ENCODE peak calls at places on chromosome 13, in eight cellular contexts. One of them, this sample, is unnamed.
A peak's percentile ranks its signal among the peaks of the same experiment; 100 is the strongest.

GRCh38 chr13:111027481-111028439 is 87.3 kb upstream of the ARHGEF7 start:
- DNase-seq in astrocyte: no peak
- DNase-seq in fibroblast of lung: no peak
- DNase-seq in CD4-positive, alpha-beta memory T cell: no peak
- DNase-seq in GM23338: no peak
- DNase-seq in heart left ventricle: no peak
- DNase-seq in CD4-positive, CD25-positive, alpha-beta regulatory T cell: no peak
- DNase-seq in GM23248: no peak
- DNase-seq in this sample: no peak

GRCh38 chr13:77034883-77035282 is 7.9 kb upstream of the FBXL3 start:
- DNase-seq in astrocyte: no peak
- DNase-seq in fibroblast of lung: peak; percentile 58
- DNase-seq in CD4-positive, alpha-beta memory T cell: no peak
- DNase-seq in GM23338: no peak
- DNase-seq in heart left ventricle: no peak
- DNase-seq in CD4-positive, CD25-positive, alpha-beta regulatory T cell: no peak
- DNase-seq in GM23248: peak; percentile 76
- DNase-seq in this sample: peak; percentile 52

GRCh38 chr13:114073881-114074551 is 58.4 kb downstream of the RASA3 start:
- DNase-seq in astrocyte: no peak
- DNase-seq in fibroblast of lung: no peak
- DNase-seq in CD4-positive, alpha-beta memory T cell: no peak
- DNase-seq in GM23338: no peak
- DNase-seq in heart left ventricle: no peak
- DNase-seq in CD4-positive, CD25-positive, alpha-beta regulatory T cell: no peak
- DNase-seq in GM23248: no peak
- DNase-seq in this sample: no peak

GRCh38 chr13:107743983-107744382 is 471.4 kb downstream of the LIG4 start:
- DNase-seq in astrocyte: peak; percentile 53
- DNase-seq in fibroblast of lung: peak; percentile 66
- DNase-seq in CD4-positive, alpha-beta memory T cell: no peak
- DNase-seq in GM23338: no peak
- DNase-seq in heart left ventricle: no peak
- DNase-seq in CD4-positive, CD25-positive, alpha-beta regulatory T cell: no peak
- DNase-seq in GM23248: peak; percentile 86
- DNase-seq in this sample: no peak

GRCh38 chr13:86403213-86403612 is 604.0 kb upstream of the SLITRK6 start:
- DNase-seq in astrocyte: no peak
- DNase-seq in fibroblast of lung: no peak
- DNase-seq in CD4-positive, alpha-beta memory T cell: no peak
- DNase-seq in GM23338: no peak
- DNase-seq in heart left ventricle: no peak
- DNase-seq in CD4-positive, CD25-positive, alpha-beta regulatory T cell: no peak
- DNase-seq in GM23248: no peak
- DNase-seq in this sample: no peak

GRCh38 chr13:92838786-92839185 is 387.8 kb upstream of the GPC6 start:
- DNase-seq in astrocyte: peak; percentile 98
- DNase-seq in fibroblast of lung: peak; percentile 98
- DNase-seq in CD4-positive, alpha-beta memory T cell: no peak
- DNase-seq in GM23338: no peak
- DNase-seq in heart left ventricle: no peak
- DNase-seq in CD4-positive, CD25-positive, alpha-beta regulatory T cell: no peak
- DNase-seq in GM23248: peak; percentile 86
- DNase-seq in this sample: peak; percentile 77

GRCh38 chr13:94558721-94559120 is 37.2 kb downstream of the TGDS start:
- DNase-seq in astrocyte: peak; percentile 4
- DNase-seq in fibroblast of lung: peak; percentile 16
- DNase-seq in CD4-positive, alpha-beta memory T cell: no peak
- DNase-seq in GM23338: peak; percentile 29
- DNase-seq in heart left ventricle: no peak
- DNase-seq in CD4-positive, CD25-positive, alpha-beta regulatory T cell: peak; percentile 77
- DNase-seq in GM23248: no peak
- DNase-seq in this sample: no peak

GRCh38 chr13:114154476-114154875 is 22.1 kb upstream of the RASA3 start:
- DNase-seq in astrocyte: no peak
- DNase-seq in fibroblast of lung: no peak
- DNase-seq in CD4-positive, alpha-beta memory T cell: no peak
- DNase-seq in GM23338: no peak
- DNase-seq in heart left ventricle: no peak
- DNase-seq in CD4-positive, CD25-positive, alpha-beta regulatory T cell: no peak
- DNase-seq in GM23248: no peak
- DNase-seq in this sample: no peak

GRCh38 chr13:21046203-21046602 is 15.2 kb downstream of the LATS2 start:
- DNase-seq in astrocyte: no peak
- DNase-seq in fibroblast of lung: no peak
- DNase-seq in CD4-positive, alpha-beta memory T cell: no peak
- DNase-seq in GM23338: no peak
- DNase-seq in heart left ventricle: no peak
- DNase-seq in CD4-positive, CD25-positive, alpha-beta regulatory T cell: no peak
- DNase-seq in GM23248: no peak
- DNase-seq in this sample: no peak

GRCh38 chr13:106507560-106508274 is 27.7 kb downstream of the EFNB2 start:
- DNase-seq in astrocyte: peak; percentile 99
- DNase-seq in fibroblast of lung: peak; percentile 99
- DNase-seq in CD4-positive, alpha-beta memory T cell: no peak
- DNase-seq in GM23338: peak; percentile 48
- DNase-seq in heart left ventricle: no peak
- DNase-seq in CD4-positive, CD25-positive, alpha-beta regulatory T cell: peak; percentile 15
- DNase-seq in GM23248: peak; percentile 79
- DNase-seq in this sample: peak; percentile 98

GRCh38 chr13:113609616-113610015 is 25.1 kb downstream of the TFDP1 start:
- DNase-seq in astrocyte: no peak
- DNase-seq in fibroblast of lung: no peak
- DNase-seq in CD4-positive, alpha-beta memory T cell: no peak
- DNase-seq in GM23338: no peak
- DNase-seq in heart left ventricle: no peak
- DNase-seq in CD4-positive, CD25-positive, alpha-beta regulatory T cell: no peak
- DNase-seq in GM23248: no peak
- DNase-seq in this sample: no peak

DNA sequence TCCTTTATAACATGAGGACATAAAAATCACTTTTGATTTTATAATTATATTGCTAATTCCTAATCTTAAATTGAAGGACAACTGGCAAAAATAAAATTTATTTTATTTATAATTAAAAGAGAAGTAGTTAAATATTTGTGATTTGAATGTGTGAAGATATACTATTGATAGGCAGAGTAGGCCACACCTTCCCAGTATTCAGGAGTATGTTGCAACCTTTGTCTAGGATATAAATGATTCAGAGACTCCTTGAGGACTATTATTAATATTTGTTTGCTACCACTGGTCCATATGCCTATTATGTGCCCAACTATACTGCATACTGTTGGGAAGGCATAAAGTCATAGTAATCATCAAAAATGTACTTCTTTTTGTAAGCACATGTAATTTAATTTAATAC is 94.2 kb downstream of the CDADC1 start:
- DNase-seq in astrocyte: no peak
- DNase-seq in fibroblast of lung: no peak
- DNase-seq in CD4-positive, alpha-beta memory T cell: no peak
- DNase-seq in GM23338: no peak
- DNase-seq in heart left ventricle: no peak
- DNase-seq in CD4-positive, CD25-positive, alpha-beta regulatory T cell: no peak
- DNase-seq in GM23248: peak; percentile 6
- DNase-seq in this sample: no peak
- H3K4me1 ChIP-seq in astrocyte: no peaks in the 10 kb centered on the region
- H3K4me1 ChIP-seq in fibroblast of lung: no peaks in the 10 kb centered on the region
- H3K4me1 ChIP-seq in CD4-positive, alpha-beta memory T cell: no peaks in the 10 kb centered on the region
- H3K4me1 ChIP-seq in GM23338: no peaks in the 10 kb centered on the region
- H3K4me1 ChIP-seq in heart left ventricle: no peaks in the 10 kb centered on the region
- H3K4me1 ChIP-seq in CD4-positive, CD25-positive, alpha-beta regulatory T cell: no peaks in the 10 kb centered on the region
- H3K4me1 ChIP-seq in GM23248: peaks cover 6% of the 10 kb centered on the region
- H3K4me1 ChIP-seq in this sample: no peaks in the 10 kb centered on the region

DNA sequence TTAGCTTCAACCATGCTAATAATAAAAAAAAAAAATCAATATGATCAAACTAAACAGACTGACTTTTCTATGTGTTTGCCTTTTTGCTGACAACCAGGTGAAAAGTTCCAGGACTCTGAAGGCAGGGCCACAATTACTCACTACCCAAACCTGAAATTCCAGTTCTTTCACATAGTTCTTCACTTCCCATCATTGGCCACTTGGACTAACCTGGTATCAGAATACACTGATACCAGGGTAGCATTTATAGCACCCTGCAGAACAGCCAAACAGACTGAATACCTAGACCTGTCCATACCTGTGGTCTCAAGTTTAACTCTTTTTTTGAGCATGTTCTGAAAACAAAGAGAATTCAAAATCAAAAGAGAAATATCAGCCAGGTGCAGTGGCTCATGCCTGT is 25.1 kb downstream of the ELF1 start:
- DNase-seq in astrocyte: no peak
- DNase-seq in fibroblast of lung: no peak
- DNase-seq in CD4-positive, alpha-beta memory T cell: no peak
- DNase-seq in GM23338: peak; percentile 86
- DNase-seq in heart left ventricle: no peak
- DNase-seq in CD4-positive, CD25-positive, alpha-beta regulatory T cell: no peak
- DNase-seq in GM23248: no peak
- DNase-seq in this sample: peak; percentile 99
- H3K4me1 ChIP-seq in astrocyte: no peaks in the 10 kb centered on the region
- H3K4me1 ChIP-seq in fibroblast of lung: no peaks in the 10 kb centered on the region
- H3K4me1 ChIP-seq in CD4-positive, alpha-beta memory T cell: peaks cover 91% of the 10 kb centered on the region
- H3K4me1 ChIP-seq in GM23338: peaks cover 10% of the 10 kb centered on the region
- H3K4me1 ChIP-seq in heart left ventricle: no peaks in the 10 kb centered on the region
- H3K4me1 ChIP-seq in CD4-positive, CD25-positive, alpha-beta regulatory T cell: peaks cover 70% of the 10 kb centered on the region
- H3K4me1 ChIP-seq in GM23248: no peaks in the 10 kb centered on the region
- H3K4me1 ChIP-seq in this sample: peaks cover 30% of the 10 kb centered on the region

GRCh38 chr13:50226515-50227147 is 211.4 kb downstream of the KCNRG start:
- DNase-seq in astrocyte: no peak
- DNase-seq in fibroblast of lung: no peak
- DNase-seq in CD4-positive, alpha-beta memory T cell: no peak
- DNase-seq in GM23338: no peak
- DNase-seq in heart left ventricle: no peak
- DNase-seq in CD4-positive, CD25-positive, alpha-beta regulatory T cell: peak; percentile 16
- DNase-seq in GM23248: no peak
- DNase-seq in this sample: no peak

GRCh38 chr13:50222569-50223332 is 207.5 kb downstream of the KCNRG start:
- DNase-seq in astrocyte: peak; percentile 76
- DNase-seq in fibroblast of lung: peak; percentile 77
- DNase-seq in CD4-positive, alpha-beta memory T cell: peak; percentile 57
- DNase-seq in GM23338: no peak
- DNase-seq in heart left ventricle: peak; percentile 85
- DNase-seq in CD4-positive, CD25-positive, alpha-beta regulatory T cell: no peak
- DNase-seq in GM23248: peak; percentile 88
- DNase-seq in this sample: no peak

GRCh38 chr13:50224534-50224933 is 209.3 kb downstream of the KCNRG start:
- DNase-seq in astrocyte: peak; percentile 31
- DNase-seq in fibroblast of lung: peak; percentile 47
- DNase-seq in CD4-positive, alpha-beta memory T cell: no peak
- DNase-seq in GM23338: no peak
- DNase-seq in heart left ventricle: no peak
- DNase-seq in CD4-positive, CD25-positive, alpha-beta regulatory T cell: peak; percentile 56
- DNase-seq in GM23248: peak; percentile 61
- DNase-seq in this sample: peak; percentile 34

GRCh38 chr13:50227356-50227755 is 212.1 kb downstream of the KCNRG start:
- DNase-seq in astrocyte: no peak
- DNase-seq in fibroblast of lung: no peak
- DNase-seq in CD4-positive, alpha-beta memory T cell: no peak
- DNase-seq in GM23338: no peak
- DNase-seq in heart left ventricle: no peak
- DNase-seq in CD4-positive, CD25-positive, alpha-beta regulatory T cell: no peak
- DNase-seq in GM23248: no peak
- DNase-seq in this sample: no peak

GRCh38 chr13:50225188-50226155 is 210.2 kb downstream of the KCNRG start:
- DNase-seq in astrocyte: no peak
- DNase-seq in fibroblast of lung: no peak
- DNase-seq in CD4-positive, alpha-beta memory T cell: no peak
- DNase-seq in GM23338: no peak
- DNase-seq in heart left ventricle: no peak
- DNase-seq in CD4-positive, CD25-positive, alpha-beta regulatory T cell: no peak
- DNase-seq in GM23248: no peak
- DNase-seq in this sample: peak; percentile 6
- H3K4me1 ChIP-seq in astrocyte: peaks cover 10% of the 10 kb centered on the region
- H3K4me1 ChIP-seq in fibroblast of lung: peaks cover 8% of the 10 kb centered on the region
- H3K4me1 ChIP-seq in CD4-positive, alpha-beta memory T cell: peaks cover 52% of the 10 kb centered on the region
- H3K4me1 ChIP-seq in GM23338: peaks cover 8% of the 10 kb centered on the region
- H3K4me1 ChIP-seq in heart left ventricle: no peaks in the 10 kb centered on the region
- H3K4me1 ChIP-seq in CD4-positive, CD25-positive, alpha-beta regulatory T cell: no peaks in the 10 kb centered on the region
- H3K4me1 ChIP-seq in GM23248: peaks cover 26% of the 10 kb centered on the region
- H3K4me1 ChIP-seq in this sample: no peaks in the 10 kb centered on the region

DNA sequence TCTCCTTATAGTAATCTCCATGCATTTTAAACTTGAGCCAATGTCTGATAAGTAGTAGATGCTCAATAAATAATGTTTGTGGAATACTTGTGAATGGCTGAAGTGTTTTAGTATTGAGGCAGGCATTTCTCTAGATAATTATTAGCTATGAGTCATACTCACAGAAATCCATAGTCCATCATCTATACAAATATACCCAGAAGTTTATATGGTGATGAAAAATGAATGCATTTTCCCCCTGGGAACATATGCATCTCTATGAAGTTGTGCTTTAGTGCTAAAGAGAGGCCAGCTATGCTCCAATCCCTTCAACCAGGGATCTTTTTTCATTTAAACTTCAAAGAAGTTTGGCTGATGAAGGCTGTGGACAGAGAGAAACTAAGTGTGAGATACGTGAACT is 17.2 kb downstream of the MBNL2 start:
- DNase-seq in astrocyte: no peak
- DNase-seq in fibroblast of lung: no peak
- DNase-seq in CD4-positive, alpha-beta memory T cell: no peak
- DNase-seq in GM23338: no peak
- DNase-seq in heart left ventricle: no peak
- DNase-seq in CD4-positive, CD25-positive, alpha-beta regulatory T cell: no peak
- DNase-seq in GM23248: no peak
- DNase-seq in this sample: no peak
- H3K4me1 ChIP-seq in astrocyte: no peaks in the 10 kb centered on the region
- H3K4me1 ChIP-seq in fibroblast of lung: peaks cover 9% of the 10 kb centered on the region
- H3K4me1 ChIP-seq in CD4-positive, alpha-beta memory T cell: peaks cover 50% of the 10 kb centered on the region
- H3K4me1 ChIP-seq in GM23338: peaks cover 40% of the 10 kb centered on the region
- H3K4me1 ChIP-seq in heart left ventricle: peaks cover 9% of the 10 kb centered on the region
- H3K4me1 ChIP-seq in CD4-positive, CD25-positive, alpha-beta regulatory T cell: peaks cover 8% of the 10 kb centered on the region
- H3K4me1 ChIP-seq in GM23248: peaks cover 29% of the 10 kb centered on the region
- H3K4me1 ChIP-seq in this sample: peaks cover 9% of the 10 kb centered on the region

DNA sequence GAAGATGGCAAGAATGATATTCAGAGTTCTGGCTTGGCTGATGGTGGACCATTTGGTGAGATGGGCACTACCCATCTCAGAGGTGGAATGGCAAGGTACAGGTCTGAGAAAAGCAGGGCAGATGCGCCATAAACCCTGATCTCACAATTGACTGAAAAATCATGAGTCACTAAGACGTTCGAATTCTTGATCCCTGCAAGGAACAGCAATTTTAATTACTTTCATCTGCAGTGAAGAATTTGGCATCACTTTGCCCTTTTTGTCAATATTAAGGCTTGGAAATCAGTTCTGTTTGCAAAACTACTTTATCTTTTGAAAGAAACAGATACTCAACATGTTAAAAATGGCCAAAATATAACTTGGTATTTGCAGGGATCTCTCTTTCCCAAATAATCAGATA is 38.1 kb downstream of the HTR2A start:
- DNase-seq in astrocyte: no peak
- DNase-seq in fibroblast of lung: no peak
- DNase-seq in CD4-positive, alpha-beta memory T cell: no peak
- DNase-seq in GM23338: no peak
- DNase-seq in heart left ventricle: no peak
- DNase-seq in CD4-positive, CD25-positive, alpha-beta regulatory T cell: no peak
- DNase-seq in GM23248: peak; percentile 38
- DNase-seq in this sample: no peak
- H3K4me1 ChIP-seq in astrocyte: no peaks in the 10 kb centered on the region
- H3K4me1 ChIP-seq in fibroblast of lung: no peaks in the 10 kb centered on the region
- H3K4me1 ChIP-seq in CD4-positive, alpha-beta memory T cell: no peaks in the 10 kb centered on the region
- H3K4me1 ChIP-seq in GM23338: no peaks in the 10 kb centered on the region
- H3K4me1 ChIP-seq in heart left ventricle: no peaks in the 10 kb centered on the region
- H3K4me1 ChIP-seq in CD4-positive, CD25-positive, alpha-beta regulatory T cell: no peaks in the 10 kb centered on the region
- H3K4me1 ChIP-seq in GM23248: peaks cover 5% of the 10 kb centered on the region
- H3K4me1 ChIP-seq in this sample: no peaks in the 10 kb centered on the region